ENCODE peak calls at places on chromosomes 7 and 10, in four cellular contexts. K is WTC11, O is SK-N-SH, U is K562. M is an unnamed sample.

GRCh38 chr7:48280100-48280499 is 108.8 kb downstream of the ABCA13 start:
- DNase-seq in O (no peak), U (no peak), K (no peak), M (no peak)

GRCh38 chr7:37901890-37902524 is 14.6 kb downstream of the SFRP4 start:
- DNase-seq in O (no peak), K (no peak), U (peak; percentile 27), M (no peak)

GRCh38 chr10:9254353-9254752 is 1199.9 kb downstream of the GATA3 start:
- DNase-seq in O (no peak), K (no peak), U (no peak), M (no peak)

GRCh38 chr7:145339319-145339718 is 503.5 kb upstream of the TPK1 start:
- DNase-seq in K (no peak), O (no peak), U (no peak), M (no peak)

GRCh38 chr7:77481615-77482014 is 55.5 kb upstream of the PTPN12 start:
- DNase-seq in O (no peak), U (no peak), K (no peak), M (no peak)

GRCh38 chr7:122626785-122627184 is 72.1 kb downstream of the RNF133 start:
- DNase-seq in U (no peak), K (no peak), O (no peak), M (no peak)

GRCh38 chr10:91887075-91887899 is 22.0 kb downstream of the FGFBP3 start:
- DNase-seq in U (no peak), K (peak; percentile 92), O (peak; percentile 84), M (no peak)

GRCh38 chr7:155285423-155286220 is 12.1 kb upstream of the INSIG1 start:
- DNase-seq in U (no peak), O (no peak), K (no peak), M (no peak)

GRCh38 chr10:116880716-116881440 is 31.6 kb downstream of the ENO4 start:
- DNase-seq in O (peak; percentile 37), U (no peak), K (no peak), M (no peak)

GRCh38 chr10:83765711-83766110 is 373.6 kb upstream of the GHITM start:
- DNase-seq in K (no peak), O (no peak), U (no peak), M (no peak)

GRCh38 chr10:31749981-31750850 is 178.4 kb downstream of the ARHGAP12 start:
- DNase-seq in O (peak; percentile 84), U (no peak), K (no peak), M (no peak)

GRCh38 chr10:100978896-100979185 is 8.5 kb downstream of the MRPL43 start:
- DNase-seq in U (no peak), K (no peak), O (no peak), M (no peak)

GRCh38 chr7:131148258-131148657 is 179.4 kb upstream of the MKLN1 start:
- DNase-seq in K (no peak), U (no peak), O (no peak), M (no peak)

GRCh38 chr10:105149371-105149871 is 508.3 kb downstream of the SORCS3 start:
- DNase-seq in K (no peak), U (no peak), O (no peak), M (no peak)

GRCh38 chr7:116763647-116764046 is 91.7 kb downstream of the MET start:
- DNase-seq in K (no peak), U (no peak), O (no peak), M (no peak)

GRCh38 chr10:72044417-72045041 is 43.8 kb downstream of the SPOCK2 start:
- DNase-seq in U (no peak), O (peak; percentile 70), K (no peak), M (no peak)

GRCh38 chr10:98338318-98338717 is 70.3 kb upstream of the LOXL4 start:
- DNase-seq in K (no peak), U (no peak), O (no peak), M (no peak)

GRCh38 chr7:120691915-120692314 is 166.0 kb downstream of the TSPAN12 start:
- DNase-seq in O (no peak), U (no peak), K (no peak), M (no peak)

GRCh38 chr10:92846-93245 is 42.4 kb upstream of the ZMYND11 start:
- DNase-seq in K (no peak), O (no peak), U (no peak), M (no peak)
- TF ChIP-seq USF1 in K (no peak), O (no peak), U (no peak), M (no peak)

GRCh38 chr7:64993901-64994300 is 3.1 kb upstream of the ZNF117 start:
- DNase-seq in U (no peak), O (no peak), K (no peak), M (no peak)
- TF ChIP-seq USF1 in U (no peak), O (no peak), K (no peak), M (no peak)

GRCh38 chr10:50788951-50789904 is 49.5 kb downstream of the ASAH2B start:
- DNase-seq in O (peak; percentile 24), U (peak; percentile 42), K (no peak), M (no peak)

GRCh38 chr10:50798297-50798696 is 58.6 kb downstream of the ASAH2B start:
- DNase-seq in K (no peak), O (no peak), U (no peak), M (no peak)

GRCh38 chr10:50799595-50799994 is 59.9 kb downstream of the ASAH2B start:
- DNase-seq in K (no peak), O (no peak), U (no peak), M (no peak)

GRCh38 chr10:50796693-50797092 is 57.0 kb downstream of the ASAH2B start:
- DNase-seq in U (no peak), K (no peak), O (no peak), M (no peak)

GRCh38 chr10:50794490-50794889 is 54.8 kb downstream of the ASAH2B start:
- DNase-seq in K (no peak), U (no peak), O (no peak), M (no peak)
- TF ChIP-seq USF1 in K (no peak), U (no peak), O (no peak), M (no peak)

GRCh38 chr10:74307061-74307651 is 156.1 kb downstream of the ADK start:
- DNase-seq in O (no peak), U (no peak), K (no peak), M (no peak)
- TF ChIP-seq USF1 in O (no peak), U (no peak), K (no peak), M (no peak)

GRCh38 chr10:44281089-44281613 is 103.7 kb downstream of the CXCL12 start:
- DNase-seq in U (no peak), O (no peak), K (no peak), M (no peak)

GRCh38 chr10:44280615-44281014 is 104.3 kb downstream of the CXCL12 start:
- DNase-seq in U (no peak), K (no peak), O (no peak), M (no peak)

GRCh38 chr10:44280211-44280610 is 104.7 kb downstream of the CXCL12 start:
- DNase-seq in O (no peak), U (no peak), K (no peak), M (no peak)

GRCh38 chr10:44279376-44279775 is 105.5 kb downstream of the CXCL12 start:
- DNase-seq in K (no peak), U (no peak), O (no peak), M (no peak)

DNA sequence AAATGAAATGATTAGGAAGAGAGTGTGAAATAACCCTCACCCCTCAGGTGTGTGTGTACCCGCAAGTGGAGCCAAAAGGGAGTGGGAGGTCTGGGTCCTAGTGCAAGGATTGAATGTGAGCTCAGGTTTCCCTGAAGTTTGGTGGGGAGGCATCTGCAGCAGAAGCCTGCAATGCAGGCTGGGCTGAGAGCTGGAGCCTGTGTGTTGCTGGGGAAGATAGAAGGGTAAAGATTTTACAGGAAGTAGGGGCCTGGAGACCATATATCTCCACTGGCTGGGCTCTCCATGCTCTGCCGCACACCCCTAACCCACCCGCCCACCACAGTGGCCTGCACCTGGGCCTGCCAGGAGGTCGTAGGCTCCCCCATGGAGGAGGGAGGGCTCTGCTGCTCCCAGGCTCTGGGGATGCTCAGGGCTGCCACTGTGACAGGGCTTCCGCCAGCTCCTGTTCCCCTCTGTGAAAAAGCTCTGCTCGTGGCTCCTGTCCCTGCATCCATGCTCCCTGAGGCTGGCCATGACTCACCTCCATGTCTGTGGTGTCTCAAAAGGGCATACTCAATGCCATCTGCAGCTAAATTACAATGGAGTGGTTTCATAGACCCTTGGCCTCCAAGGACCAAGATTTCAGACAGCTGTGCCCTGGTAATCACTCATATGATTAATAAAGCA is 106.1 kb downstream of the CXCL12 start:
- DNase-seq in K (no peak), O (peak; percentile 62), U (no peak), M (no peak)
- TF ChIP-seq USF1 in K (no peak), O (no peak), U (no peak), M (no peak)

DNA sequence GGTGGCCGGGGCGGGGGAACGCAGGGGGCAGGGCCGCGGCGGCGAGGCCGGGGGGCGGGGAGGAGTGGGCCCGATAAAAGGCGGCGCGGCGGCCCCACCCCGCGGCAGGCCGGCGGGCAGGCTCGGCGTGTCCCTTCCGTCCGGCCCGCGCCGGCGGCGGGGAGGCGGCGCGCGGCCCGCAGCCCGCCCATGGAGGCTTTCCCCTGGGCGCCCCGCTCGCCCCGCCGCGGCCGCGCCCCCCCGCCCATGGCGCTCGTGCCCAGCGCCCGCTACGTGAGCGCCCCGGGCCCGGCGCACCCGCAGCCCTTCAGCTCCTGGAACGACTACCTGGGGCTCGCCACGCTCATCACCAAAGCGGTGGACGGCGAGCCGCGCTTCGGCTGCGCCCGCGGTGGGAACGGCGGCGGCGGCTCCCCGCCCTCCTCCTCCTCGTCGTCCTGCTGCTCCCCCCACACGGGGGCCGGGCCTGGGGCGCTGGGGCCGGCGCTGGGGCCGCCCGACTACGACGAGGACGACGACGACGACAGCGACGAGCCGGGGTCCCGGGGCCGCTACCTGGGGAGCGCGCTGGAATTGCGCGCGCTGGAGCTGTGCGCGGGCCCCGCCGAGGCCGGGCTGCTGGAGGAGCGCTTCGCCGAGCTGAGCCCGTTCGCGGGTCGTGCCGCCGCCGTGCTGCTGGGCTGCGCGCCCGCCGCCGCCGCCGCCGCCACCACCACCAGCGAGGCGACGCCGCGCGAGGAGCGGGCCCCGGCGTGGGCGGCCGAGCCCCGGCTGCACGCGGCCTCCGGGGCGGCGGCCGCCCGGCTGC is at the start of gene NANOS1:
- DNase-seq in O (no peak), K (peak; percentile 54), U (peak; percentile 35), M (no peak)
- TF ChIP-seq USF1 in O (no peak), K (no peak), U (no peak), M (no peak)

GRCh38 chr7:20779041-20779440 is 7.6 kb downstream of the SP8 start:
- DNase-seq in K (no peak), O (no peak), U (no peak), M (no peak)

GRCh38 chr7:20776214-20776875 is 10.3 kb downstream of the SP8 start:
- DNase-seq in O (no peak), K (peak; percentile 83), U (no peak), M (no peak)

GRCh38 chr7:20776942-20777341 is 9.7 kb downstream of the SP8 start:
- DNase-seq in K (no peak), O (no peak), U (no peak), M (no peak)

GRCh38 chr7:20777377-20778062 is 9.2 kb downstream of the SP8 start:
- DNase-seq in O (no peak), U (no peak), K (no peak), M (no peak)

DNA sequence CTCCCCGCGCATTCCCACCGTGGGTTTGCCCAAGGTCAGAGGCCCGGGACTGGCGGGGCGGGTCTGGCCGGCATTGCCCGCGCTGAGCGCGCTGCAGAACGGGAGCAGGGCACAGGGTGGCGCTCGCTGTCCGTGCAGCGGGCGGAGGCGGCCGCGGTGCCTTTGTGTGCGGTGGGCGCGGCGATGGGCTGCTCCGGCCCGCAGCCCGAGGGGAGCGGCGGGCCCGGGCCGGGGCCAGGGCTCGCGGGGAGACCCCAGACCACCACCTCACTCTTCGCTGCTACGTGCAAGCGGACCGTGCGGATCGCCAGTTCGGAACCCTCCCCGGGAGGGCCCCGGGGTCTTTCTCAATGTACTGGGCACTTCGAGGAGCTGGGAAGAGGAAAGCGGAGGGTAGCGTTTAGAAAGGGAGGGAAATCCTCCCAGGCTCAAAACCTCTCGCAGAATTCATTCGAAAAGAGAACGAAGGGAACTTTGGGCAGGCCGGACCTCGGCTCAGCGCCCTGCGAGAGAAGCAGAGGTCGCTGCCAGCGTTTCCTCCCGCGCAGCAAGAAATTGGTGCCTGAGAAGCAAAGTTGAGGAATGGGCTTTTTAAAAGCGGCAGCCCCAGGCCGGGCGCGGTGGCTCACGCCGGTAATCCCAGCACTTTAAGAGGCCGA is 8.5 kb downstream of the SP8 start:
- DNase-seq in K (peak; percentile 86), U (peak; percentile 37), O (peak; percentile 88), M (no peak)
- TF ChIP-seq USF1 in K (no peak), U (no peak), O (no peak), M (no peak)

M was measured in GM12878.